ENCODE peak calls at places on chromosomes 1 and 21, in six cellular contexts. J is IMR-90, H is A549, Q is HepG2, V is SK-N-SH, U is GM12878. I is an unnamed sample.

GRCh38 chr1:212485895-212486590 is 53.3 kb downstream of the NENF start:
- DNase-seq in U (no peak), Q (peak), V (peak), H (peak), J (peak), I (peak)

GRCh38 chr1:226820935-226821718 is 49.3 kb upstream of the PSEN2 start:
- DNase-seq in U (no peak), Q (no peak), V (peak), H (peak), J (peak), I (peak)

GRCh38 chr1:6025269-6026094 is 20.2 kb upstream of the KCNAB2 start:
- DNase-seq in J (peak), U (no peak), H (no peak), Q (no peak), V (no peak), I (no peak)

GRCh38 chr1:111719561-111720239 is 19.5 kb downstream of the INKA2 start:
- DNase-seq in Q (no peak), V (no peak), J (no peak), H (no peak), U (no peak), I (no peak)

GRCh38 chr1:103900005-103900404 is 150.3 kb downstream of the AMY1C start:
- DNase-seq in V (no peak), Q (no peak), U (no peak), H (no peak), J (no peak), I (no peak)

GRCh38 chr1:10117865-10118264 is 85.1 kb downstream of the UBE4B start:
- DNase-seq in Q (no peak), H (no peak), V (no peak), J (peak), U (no peak), I (no peak)

GRCh38 chr1:73800376-73800775 is 397.6 kb downstream of the LRRIQ3 start:
- DNase-seq in Q (no peak), J (no peak), H (no peak), V (no peak), U (no peak), I (no peak)

GRCh38 chr1:16348414-16349182 is 3.7 kb downstream of the FBXO42 start:
- DNase-seq in U (no peak), H (no peak), J (peak), Q (peak), V (no peak), I (no peak)

GRCh38 chr21:45149021-45149420 is 74.6 kb downstream of the ADARB1 start:
- DNase-seq in H (no peak), U (no peak), Q (no peak), V (no peak), J (no peak), I (no peak)

GRCh38 chr1:230686747-230687146 is 27.2 kb downstream of the AGT start:
- DNase-seq in Q (no peak), V (no peak), J (no peak), U (no peak), H (no peak), I (no peak)

GRCh38 chr1:159826436-159827101 is at the start of gene SLAMF8:
- DNase-seq in J (no peak), Q (no peak), U (peak), H (no peak), V (no peak), I (no peak)

GRCh38 chr1:15949453-15950245 is 26.3 kb downstream of the ZBTB17 start:
- DNase-seq in Q (peak), U (peak), H (peak), V (peak), J (peak), I (peak)

GRCh38 chr1:90994461-90994860 is 27.4 kb downstream of the ZNF644 start:
- DNase-seq in J (no peak), H (no peak), Q (no peak), V (no peak), U (no peak), I (no peak)

GRCh38 chr1:119859647-119860046 is 36.7 kb downstream of the ADAM30 start:
- DNase-seq in V (no peak), Q (no peak), U (no peak), J (peak), H (no peak), I (peak)

GRCh38 chr1:151782741-151783140 is 7.6 kb downstream of the TDRKH start:
- DNase-seq in Q (no peak), V (no peak), U (no peak), H (no peak), J (no peak), I (no peak)
- TF ChIP-seq SMC3 in Q (no peak), V (no peak), U (no peak), H (no peak), J (no peak), I (no peak)

DNA sequence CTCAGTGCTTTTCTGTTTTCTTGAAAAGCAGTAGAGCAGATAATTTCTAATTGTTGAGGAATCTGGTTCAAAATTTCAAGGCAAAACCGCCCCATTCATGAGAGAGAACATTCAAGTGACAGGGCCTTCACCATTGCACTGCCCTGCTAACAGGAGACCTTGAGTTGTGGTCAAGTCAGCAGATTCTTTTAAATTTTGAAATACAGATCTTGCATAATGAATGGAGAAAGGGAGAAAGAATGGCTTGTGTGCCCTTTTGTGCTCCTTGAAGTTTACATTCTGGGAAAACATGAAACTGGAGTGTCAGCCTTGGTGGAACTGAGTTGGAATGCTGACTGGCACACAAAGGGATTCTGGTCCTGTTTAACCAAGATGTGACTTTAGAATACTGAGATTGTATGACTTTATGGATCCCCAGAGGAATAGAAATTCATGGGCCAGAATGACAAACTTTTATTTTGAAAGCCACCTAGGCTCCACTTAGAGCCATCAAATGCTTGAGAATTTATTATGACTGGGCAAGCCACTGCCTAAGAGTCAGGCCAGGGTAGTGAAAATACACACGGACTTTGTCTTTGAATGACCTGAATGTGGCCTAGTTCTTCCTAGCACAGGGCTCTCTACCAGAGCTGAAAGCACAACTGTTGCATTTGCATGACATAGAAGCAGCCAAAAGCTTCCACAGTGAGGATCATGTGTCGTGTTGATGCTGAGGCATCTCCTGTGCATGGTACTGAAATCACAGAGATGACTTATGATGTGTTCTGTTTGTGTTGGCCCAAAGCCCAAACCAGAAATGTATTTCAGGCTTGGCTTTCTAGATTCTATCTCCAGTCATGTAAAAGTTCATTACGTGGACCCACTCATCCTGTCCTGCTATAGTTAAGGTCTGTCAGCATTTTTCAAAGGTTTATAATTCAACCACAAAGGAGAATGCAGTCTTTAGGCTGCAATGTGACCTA is 164.2 kb upstream of the UBE2U start:
- DNase-seq in H (peak), U (no peak), V (peak), J (peak), Q (no peak), I (no peak)
- TF ChIP-seq SMC3 in H (no peak), U (no peak), V (no peak), J (peak), Q (no peak), I (no peak)

GRCh38 chr1:110060034-110060661 is 10.3 kb downstream of the ALX3 start:
- DNase-seq in J (no peak), U (no peak), Q (peak), V (no peak), H (peak), I (peak)
- TF ChIP-seq SMC3 in J (no peak), U (peak), Q (peak), V (no peak), H (no peak), I (peak)

DNA sequence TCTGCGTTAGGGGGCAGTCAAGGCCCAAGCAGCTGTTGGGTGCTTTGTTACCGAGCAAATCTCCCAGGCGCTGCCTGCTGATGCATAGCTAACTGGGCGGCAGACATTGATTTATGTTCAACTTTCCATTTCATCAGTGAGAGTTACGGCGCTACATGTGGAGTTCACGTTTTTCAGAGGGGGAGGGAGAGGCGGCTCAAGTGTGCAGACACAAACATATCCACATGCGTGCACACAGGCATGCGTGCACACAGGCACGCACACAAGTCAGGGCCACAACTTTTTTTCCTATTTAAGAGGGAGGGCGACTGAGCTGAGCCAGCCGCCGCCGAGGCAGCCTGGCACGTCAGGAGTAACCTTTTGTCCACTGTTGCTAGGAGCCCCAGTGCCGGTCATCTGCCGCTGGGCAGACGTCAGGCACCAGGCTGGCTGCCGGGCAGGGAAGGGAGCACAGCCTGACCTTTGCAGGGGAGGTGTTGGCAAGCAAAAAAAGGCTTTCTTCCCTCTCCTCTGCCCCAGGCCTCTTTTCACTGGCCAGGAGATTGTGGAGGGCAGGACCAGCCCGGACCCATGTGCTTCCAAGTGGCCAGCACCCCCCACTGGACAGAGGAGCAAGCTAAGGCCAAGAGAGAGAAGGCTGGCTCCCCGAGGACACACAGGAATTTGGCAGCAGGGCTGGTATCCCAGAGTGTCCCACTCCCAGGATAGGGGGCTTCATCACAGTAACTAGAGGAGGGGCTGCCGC is 73.3 kb downstream of the MRPL37 start:
- DNase-seq in H (no peak), Q (no peak), V (peak), J (peak), U (peak), I (peak)
- TF ChIP-seq SMC3 in H (no peak), Q (no peak), V (peak), J (peak), U (peak), I (peak)

DNA sequence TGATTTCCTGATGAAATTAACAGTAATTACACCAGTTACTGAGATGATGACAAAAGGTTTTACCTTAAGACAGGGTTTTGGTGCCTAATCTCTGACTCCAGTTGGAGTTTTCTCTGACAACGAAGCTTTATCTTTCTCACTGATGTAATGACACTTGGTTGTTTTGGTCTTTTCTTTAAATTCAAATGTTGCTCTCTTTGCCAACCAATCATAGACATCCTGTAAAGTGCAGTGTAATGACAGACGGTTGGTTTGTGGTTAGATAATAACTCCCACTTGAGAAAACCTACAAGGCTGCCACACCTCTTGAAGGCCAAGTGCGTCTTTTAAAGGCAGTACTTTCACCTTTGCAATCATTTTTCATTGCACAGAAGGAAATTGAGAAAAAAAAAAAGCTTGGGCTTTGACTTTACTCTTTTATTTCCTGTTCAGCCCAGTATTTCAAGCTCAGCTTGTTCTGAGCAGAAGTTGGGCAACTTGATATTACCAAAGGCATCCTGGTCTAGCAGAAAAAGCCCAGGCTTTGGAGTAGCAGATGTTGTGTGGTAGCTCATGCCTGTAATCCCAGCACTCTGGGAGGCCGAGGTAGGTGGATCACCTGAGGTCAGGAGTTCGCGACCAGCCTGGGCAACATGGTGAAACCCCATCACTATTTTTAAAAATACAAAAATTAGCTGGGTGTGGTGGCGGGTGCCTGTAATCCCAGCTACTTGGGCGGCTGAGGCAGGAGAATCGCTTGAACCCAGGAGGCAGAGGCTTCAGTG is 14.9 kb downstream of the PDIK1L start:
- DNase-seq in Q (no peak), V (no peak), H (no peak), U (no peak), J (peak), I (peak)
- TF ChIP-seq SMC3 in Q (no peak), V (no peak), H (no peak), U (no peak), J (no peak), I (no peak)

GRCh38 chr1:209519786-209520185 is 63.7 kb upstream of the CAMK1G start:
- DNase-seq in Q (no peak), U (no peak), J (no peak), V (no peak), H (no peak), I (no peak)
- TF ChIP-seq SMC3 in Q (no peak), U (no peak), J (no peak), V (no peak), H (no peak), I (no peak)

DNA sequence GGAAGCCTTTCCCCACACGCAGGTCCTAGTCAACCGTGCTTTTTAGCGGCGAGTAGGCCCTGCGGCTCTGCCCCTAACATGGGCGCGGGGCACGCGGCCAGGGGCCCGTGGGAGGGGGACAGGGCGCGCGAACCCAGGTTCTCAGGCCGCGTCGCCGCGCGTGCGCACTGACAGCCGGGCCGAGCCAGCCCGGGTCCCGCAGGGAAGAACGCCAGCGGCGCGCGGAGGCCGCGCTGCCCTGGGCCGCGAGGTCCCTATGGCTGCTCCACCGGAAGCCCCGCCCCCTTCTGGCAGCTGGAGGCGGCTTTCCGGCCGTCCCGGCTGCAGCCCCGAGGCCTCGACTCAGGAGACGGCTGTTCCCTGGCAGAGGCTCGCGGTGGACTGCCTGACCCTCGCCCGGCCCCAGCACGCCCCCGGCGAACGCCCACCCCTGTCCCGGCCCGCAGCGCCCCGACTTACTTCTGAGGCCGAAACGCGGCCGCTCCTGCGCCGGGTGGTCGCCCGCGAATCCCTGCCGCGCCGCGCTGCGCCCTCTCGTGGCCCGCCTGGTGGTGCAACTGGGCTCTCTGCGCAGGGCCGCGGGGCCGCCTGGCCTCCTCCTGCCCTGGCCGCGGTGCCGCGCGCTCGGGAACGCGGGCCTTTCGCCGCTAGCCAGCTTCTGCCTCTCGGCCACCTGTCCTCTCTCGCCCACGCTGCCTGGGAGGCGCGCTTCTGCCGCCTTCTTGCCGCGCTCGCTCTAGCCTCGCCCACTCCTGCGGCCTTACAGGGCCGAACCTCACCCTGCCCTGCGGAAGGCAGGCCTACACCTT is 16.6 kb upstream of the RIPPLY3 start:
- DNase-seq in U (peak), J (peak), H (peak), Q (peak), V (peak), I (peak)
- TF ChIP-seq SMC3 in U (peak), J (peak), H (peak), Q (no peak), V (peak), I (peak)

I was measured in K562.